ENCODE peak calls at places on chromosomes 4 and X, in ten cellular contexts. M is AG04450, K is kidney, O is colonic mucosa, U is lower lobe of right lung, J is OCI-LY7, L is astrocyte of the spinal cord, Z is foreskin fibroblast, W is fibroblast of pulmonary artery, D is upper lobe of left lung. N is an unnamed sample.

GRCh38 chr4:87657525-87657924 is 7.4 kb downstream of the DMP1 start:
- DNase-seq in J (no peak), U (no peak), O (no peak), K (no peak), M (no peak), L (peak), D (no peak), Z (peak), W (peak), N (peak)

GRCh38 chr4:145234086-145234694 is 53.8 kb upstream of the OTUD4 start:
- DNase-seq in W (peak), U (no peak), K (no peak), L (peak), O (peak), M (peak), Z (peak), J (peak), D (no peak), N (peak)

GRCh38 chrX:31098081-31098480 is 26.2 kb upstream of the FTHL17 start:
- DNase-seq in W (no peak), D (no peak), Z (no peak), U (no peak), O (no peak), M (no peak), K (no peak), L (no peak), J (no peak), N (no peak)

GRCh38 chr4:73669410-73670183 is 49.4 kb upstream of the RASSF6 start:
- DNase-seq in Z (no peak), U (no peak), K (no peak), J (no peak), M (no peak), O (no peak), L (no peak), D (no peak), W (peak), N (no peak)

GRCh38 chr4:6763330-6763851 is 19.1 kb upstream of the KIAA0232 start:
- DNase-seq in D (peak), Z (no peak), K (peak), O (peak), J (no peak), W (no peak), L (no peak), U (peak), M (no peak), N (no peak)

GRCh38 chrX:19670854-19671620 is 155.7 kb upstream of the MAP3K15 start:
- DNase-seq in M (peak), D (no peak), U (no peak), Z (peak), W (peak), L (peak), J (no peak), O (peak), K (peak), N (peak)

GRCh38 chr4:162682651-162683050 is 484.0 kb downstream of the NAF1 start:
- DNase-seq in Z (no peak), L (no peak), K (no peak), W (no peak), J (no peak), D (no peak), O (no peak), U (no peak), M (no peak), N (no peak)

GRCh38 chr4:125388653-125389052 is 73.9 kb downstream of the FAT4 start:
- DNase-seq in D (no peak), O (no peak), U (no peak), Z (peak), M (peak), J (no peak), W (peak), L (peak), K (no peak), N (peak)

GRCh38 chr4:125728568-125728967 is 413.8 kb downstream of the FAT4 start:
- DNase-seq in O (no peak), J (no peak), D (no peak), L (peak), W (peak), U (no peak), Z (peak), K (no peak), M (peak), N (peak)

GRCh38 chrX:97529801-97530200 is 646.1 kb downstream of the RPA4 start:
- DNase-seq in K (no peak), O (no peak), W (peak), J (no peak), M (no peak), Z (no peak), D (no peak), L (peak), U (no peak), N (peak)

DNA sequence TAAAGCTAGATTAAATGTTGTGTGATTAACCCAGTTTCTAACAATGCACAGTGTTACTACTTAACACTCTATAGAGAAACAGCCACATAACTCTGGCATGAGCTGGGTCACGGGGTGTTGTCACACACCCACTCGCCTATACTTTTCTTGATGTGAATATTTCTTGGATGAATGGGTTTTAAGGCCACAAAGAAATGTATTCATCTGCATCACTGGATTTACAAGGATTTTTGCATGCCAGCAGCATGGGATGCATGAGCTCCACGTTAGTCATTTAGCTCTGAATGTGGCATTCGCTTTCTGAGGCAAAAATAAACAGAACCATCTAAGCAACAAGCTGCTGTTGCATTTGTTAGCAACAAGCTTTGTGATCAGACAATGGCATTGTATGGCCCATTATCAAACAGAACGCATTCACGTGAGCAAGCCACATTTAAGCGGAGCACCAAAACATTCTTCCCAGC is 89.7 kb downstream of the LRP2BP start:
- DNase-seq in D (no peak), K (no peak), L (peak), U (no peak), J (no peak), W (peak), Z (peak), O (no peak), M (peak), N (peak)
- H3K4me3 ChIP-seq in D (no peak), K (no peak), L (no peak), U (no peak), J (no peak), W (no peak), Z (no peak), O (no peak), M (no peak), N (no peak)

GRCh38 chr4:118004088-118004487 is 30.2 kb upstream of the NDST3 start:
- DNase-seq in W (no peak), M (no peak), L (no peak), O (no peak), J (no peak), D (no peak), U (no peak), K (no peak), Z (no peak), N (no peak)

GRCh38 chr4:118005883-118006282 is 28.4 kb upstream of the NDST3 start:
- DNase-seq in L (no peak), O (no peak), M (no peak), D (no peak), J (no peak), K (no peak), W (no peak), Z (no peak), U (no peak), N (no peak)
- TF ChIP-seq CTCF in L (no peak), O (no peak), M (peak), D (no peak), J (peak), K (no peak), W (no peak), Z (no peak), U (no peak), N (peak)

GRCh38 chrX:14497184-14497666 is 32.1 kb upstream of the GLRA2 start:
- DNase-seq in W (peak), O (no peak), J (no peak), Z (no peak), K (no peak), D (no peak), U (no peak), M (no peak), L (peak), N (no peak)
- H3K4me3 ChIP-seq in W (peak), O (no peak), J (peak), Z (peak), K (no peak), D (peak), U (peak), M (peak), L (no peak), N (no peak)

GRCh38 chrX:68666580-68666979 is 19.1 kb downstream of the STARD8 start:
- DNase-seq in K (no peak), D (no peak), W (no peak), U (no peak), O (no peak), L (no peak), Z (no peak), M (no peak), J (no peak), N (no peak)

GRCh38 chrX:68660746-68661145 is 13.3 kb downstream of the STARD8 start:
- DNase-seq in Z (no peak), D (no peak), L (no peak), O (no peak), W (no peak), K (no peak), U (no peak), J (no peak), M (no peak), N (no peak)

GRCh38 chrX:68669094-68669830 is 21.8 kb downstream of the STARD8 start:
- DNase-seq in O (no peak), U (no peak), Z (no peak), W (no peak), K (no peak), J (no peak), D (no peak), L (peak), M (no peak), N (peak)

GRCh38 chrX:68669872-68670271 is 22.4 kb downstream of the STARD8 start:
- DNase-seq in U (no peak), K (no peak), O (no peak), Z (no peak), M (no peak), L (no peak), J (no peak), D (no peak), W (no peak), N (no peak)

DNA sequence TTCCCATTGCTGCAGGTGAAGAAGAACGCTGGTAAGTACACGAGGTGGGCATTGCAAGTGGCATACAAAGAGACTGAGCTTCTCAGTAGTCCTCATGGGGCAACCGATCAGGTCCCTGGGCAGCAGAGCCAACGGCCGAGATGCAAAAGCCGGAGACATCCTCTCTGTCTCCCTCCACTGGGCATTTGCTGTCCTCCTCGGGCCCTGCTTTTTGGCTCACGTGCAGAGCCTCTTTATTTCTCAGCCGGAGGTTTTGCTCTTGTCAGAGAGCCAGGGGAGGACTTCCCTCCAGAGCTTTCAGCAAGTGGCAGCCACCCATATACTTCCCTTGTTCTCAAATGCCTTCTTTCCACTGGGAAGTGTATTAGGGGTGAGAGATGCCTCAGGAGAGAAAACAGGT is 18.0 kb downstream of the STARD8 start:
- DNase-seq in J (no peak), M (no peak), W (no peak), K (no peak), L (no peak), Z (no peak), O (no peak), U (no peak), D (no peak), N (no peak)
- TF ChIP-seq CTCF in J (no peak), M (peak), W (peak), K (no peak), L (no peak), Z (no peak), O (no peak), U (peak), D (no peak), N (peak)